ENCODE peak calls at places on chromosomes 12 and 14, in four cellular contexts. L, P, F and Z are unnamed samples. For H3K9me3, the result is how much of the 10 kb centered on the place peaks cover.

GRCh38 chr14:76844223-76844622 is 18.0 kb downstream of the LRRC74A start:
- DNase-seq in L (peak), P (peak), F (peak), Z (no peak)

GRCh38 chr14:58899317-58899713 is 261.6 kb downstream of the DACT1 start:
- DNase-seq in L (no peak), P (no peak), F (no peak), Z (no peak)

GRCh38 chr12:49400304-49400703 is 33.0 kb downstream of the SPATS2 start:
- DNase-seq in P (no peak), F (no peak), L (no peak), Z (no peak)

GRCh38 chr14:106174206-106174605 is 647.8 kb downstream of the TMEM121 start:
- DNase-seq in F (no peak), L (no peak), P (no peak), Z (no peak)

GRCh38 chr12:31736472-31736871 is 7.7 kb upstream of the AMN1 start:
- DNase-seq in P (no peak), F (no peak), L (no peak), Z (no peak)

GRCh38 chr12:120194226-120194533 is 335 bp downstream of the GCN1 start:
- DNase-seq in L (no peak), P (no peak), F (no peak), Z (no peak)

GRCh38 chr14:48723841-48724495 is 862.2 kb downstream of the RPS29 start:
- DNase-seq in L (no peak), F (no peak), P (no peak), Z (no peak)

GRCh38 chr12:68804654-68805591 is 3.1 kb upstream of the MDM2 start:
- DNase-seq in P (peak), F (no peak), L (no peak), Z (no peak)

GRCh38 chr14:71728386-71728785 is 203.8 kb upstream of the RGS6 start:
- DNase-seq in L (no peak), F (no peak), P (no peak), Z (no peak)

GRCh38 chr12:77891531-77892147 is 60.9 kb downstream of the NAV3 start:
- DNase-seq in F (no peak), P (no peak), L (no peak), Z (no peak)

GRCh38 chr12:78328524-78328923 is 497.8 kb downstream of the NAV3 start:
- DNase-seq in L (no peak), P (no peak), F (no peak), Z (no peak)

GRCh38 chr14:91866511-91867295 is 633 bp downstream of the TC2N start:
- DNase-seq in F (no peak), P (no peak), L (no peak), Z (no peak)

GRCh38 chr14:67644428-67644827 is 24.7 kb downstream of the ARG2 start:
- DNase-seq in L (no peak), F (no peak), P (no peak), Z (no peak)

GRCh38 chr12:93403988-93404803 is 26.5 kb downstream of the NUDT4 start:
- DNase-seq in L (no peak), P (no peak), F (no peak), Z (no peak)

GRCh38 chr14:34682787-34683321 is 31.5 kb downstream of the CFL2 start:
- DNase-seq in L (no peak), P (no peak), F (no peak), Z (no peak)

GRCh38 chr12:111775205-111776193 is 8.8 kb downstream of the ALDH2 start:
- DNase-seq in L (peak), F (peak), P (peak), Z (peak)

GRCh38 chr12:24380122-24380521 is 430.7 kb upstream of the SOX5 start:
- DNase-seq in F (no peak), L (no peak), P (no peak), Z (no peak)

GRCh38 chr12:115072712-115073111 is 388.7 kb upstream of the TBX3 start:
- DNase-seq in P (no peak), L (no peak), F (no peak), Z (no peak)

GRCh38 chr12:25521625-25522256 is 31.3 kb downstream of the LMNTD1 start:
- DNase-seq in L (no peak), P (no peak), F (no peak), Z (no peak)

GRCh38 chr12:75558262-75558661 is 46.9 kb upstream of the KRR1 start:
- DNase-seq in F (no peak), L (no peak), P (no peak), Z (no peak)

GRCh38 chr14:93676416-93676958 is 111.8 kb downstream of the PRIMA1 start:
- DNase-seq in L (no peak), F (no peak), P (no peak), Z (no peak)

GRCh38 chr14:100278702-100279101 is 27.5 kb downstream of the SLC25A29 start:
- DNase-seq in L (no peak), P (no peak), F (no peak), Z (no peak)

GRCh38 chr14:89911018-89911919 is 43.3 kb downstream of the EFCAB11 start:
- DNase-seq in P (no peak), F (no peak), L (no peak), Z (no peak)

DNA sequence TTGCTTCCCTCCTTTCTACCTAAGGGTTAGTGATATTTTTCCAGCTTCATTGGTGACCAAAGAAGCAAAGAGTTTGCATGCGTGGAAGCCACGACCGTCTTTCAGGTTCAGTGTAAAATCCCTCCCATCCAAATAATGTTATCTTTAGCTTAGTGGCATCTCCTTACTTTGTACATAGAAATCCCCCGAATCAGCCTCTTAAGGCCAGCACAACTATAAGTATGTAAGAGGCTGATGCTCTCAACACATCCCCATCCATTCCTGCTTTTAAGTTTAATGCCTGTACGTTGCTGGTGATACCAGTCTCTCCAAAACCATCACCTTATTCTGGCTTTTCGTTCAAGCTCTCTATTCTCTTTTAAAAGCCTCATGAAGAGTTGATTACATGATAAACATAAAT is 14.6 kb downstream of the CDKN1B start:
- DNase-seq in P (no peak), F (no peak), L (no peak), Z (no peak)
- H3K9me3 ChIP-seq in P (under half), F (under half), L (under half), Z (under half)

GRCh38 chr12:132342322-132342721 is 12.9 kb upstream of the GALNT9 start:
- DNase-seq in P (no peak), L (no peak), F (no peak), Z (no peak)
- TF ChIP-seq CTCF in P (no peak), L (no peak), F (peak), Z (no peak)

DNA sequence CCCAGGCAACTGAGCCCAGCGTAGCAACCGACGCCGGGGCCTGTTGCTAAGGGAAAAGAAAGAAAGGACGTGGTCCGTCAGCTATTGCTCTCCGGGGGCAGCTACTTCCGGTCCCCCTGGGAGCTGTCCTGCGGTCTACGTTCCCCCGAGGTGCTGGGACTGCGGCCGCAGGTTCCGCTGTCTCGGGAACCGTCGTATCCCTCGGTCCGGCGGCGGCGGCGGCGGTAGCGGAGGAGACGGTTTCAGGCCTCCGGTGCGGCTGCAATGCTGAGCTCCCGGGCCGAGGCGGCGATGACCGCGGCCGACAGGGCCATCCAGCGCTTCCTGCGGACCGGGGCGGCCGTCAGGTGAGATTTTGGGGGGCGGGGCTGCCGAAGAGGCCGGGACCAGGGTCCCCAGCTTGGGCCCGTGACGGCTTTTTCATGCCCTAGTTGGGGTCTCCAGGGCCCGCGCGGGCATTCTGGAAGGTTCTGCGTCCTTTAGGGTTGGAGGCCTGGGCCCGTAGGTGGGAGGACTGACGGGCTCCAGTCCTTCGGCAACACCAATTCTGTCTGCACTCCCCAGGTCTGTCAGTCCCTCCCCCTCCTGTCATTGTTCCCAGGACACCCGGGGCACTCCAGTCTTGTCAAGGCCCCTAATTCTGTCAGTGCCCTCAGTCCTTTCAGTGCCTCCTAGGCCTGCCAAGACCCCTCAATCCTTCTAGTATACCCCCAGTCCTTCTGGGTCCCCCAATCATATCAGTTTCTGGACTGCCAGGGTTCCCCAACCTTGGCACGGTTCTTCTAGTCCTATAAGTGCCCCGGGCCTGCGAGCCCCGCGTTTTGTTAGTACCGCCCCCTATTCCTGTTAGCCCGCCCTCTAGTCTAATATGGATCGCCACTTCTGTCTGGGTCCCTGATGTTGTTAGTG is at the start of gene USP30:
- DNase-seq in F (peak), P (peak), L (peak), Z (peak)
- TF ChIP-seq POLR2A in F (no peak), P (peak), L (peak), Z (no peak)

DNA sequence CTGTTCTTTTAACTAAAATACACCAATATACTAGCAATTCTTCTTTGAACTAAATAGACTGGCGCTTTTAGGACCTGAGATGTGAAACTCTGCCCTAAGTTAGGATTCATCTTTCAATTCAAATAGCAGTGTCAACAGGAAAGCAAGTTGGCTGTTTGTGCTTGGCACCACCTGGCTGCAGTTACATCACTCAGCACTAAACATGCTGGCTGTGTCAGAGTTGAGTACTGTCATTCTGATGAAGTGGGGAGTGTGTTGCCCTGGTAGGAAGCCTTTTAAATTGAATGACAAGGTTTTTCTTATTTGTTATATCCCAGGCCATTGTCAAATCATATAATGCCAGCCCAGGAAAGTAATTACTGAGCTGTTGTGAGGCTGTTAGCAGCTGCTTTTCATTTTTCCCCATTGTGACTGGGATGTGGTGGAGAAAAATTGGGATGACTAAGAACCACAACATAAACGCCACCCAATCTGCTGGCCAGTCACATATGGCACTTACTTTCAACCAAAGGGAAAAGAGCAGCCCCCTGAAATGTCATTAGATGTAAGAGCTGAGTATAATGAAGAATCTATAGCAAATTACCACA is 106.5 kb upstream of the PRKD1 start:
- DNase-seq in P (no peak), L (no peak), F (no peak), Z (no peak)
- H3K9me3 ChIP-seq in P (under half), L (under half), F (under half), Z (under half)

GRCh38 chr12:56212360-56212759 is 9.4 kb downstream of the RNF41 start:
- DNase-seq in F (no peak), P (no peak), L (no peak), Z (no peak)

GRCh38 chr12:56220611-56221232 is 1.0 kb downstream of the RNF41 start:
- DNase-seq in F (no peak), P (no peak), L (no peak), Z (no peak)

GRCh38 chr12:56219840-56220239 is 1.9 kb downstream of the RNF41 start:
- DNase-seq in F (no peak), P (no peak), L (no peak), Z (no peak)

GRCh38 chr12:56213878-56214277 is 7.8 kb downstream of the RNF41 start:
- DNase-seq in F (no peak), P (no peak), L (no peak), Z (no peak)

DNA sequence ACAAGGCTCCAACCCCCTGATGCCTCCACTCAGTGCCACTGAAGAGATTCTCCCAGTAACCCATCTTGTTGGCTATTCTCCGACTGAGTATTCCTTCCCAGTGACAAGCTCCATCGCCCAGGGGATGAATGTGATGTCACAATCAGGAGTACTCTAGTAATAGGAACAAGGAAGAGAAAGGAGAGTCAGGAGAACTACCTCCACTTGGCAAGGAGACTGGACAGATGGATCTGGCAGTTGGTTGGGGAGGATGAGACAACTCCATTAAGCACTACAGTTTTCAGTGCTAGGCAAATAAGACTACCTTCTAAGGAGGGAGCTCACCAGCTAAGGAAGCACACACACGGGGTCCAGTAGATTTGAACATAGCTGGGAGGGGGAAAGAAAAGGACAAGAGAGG is 5.3 kb downstream of the RNF41 start:
- DNase-seq in F (no peak), L (no peak), P (no peak), Z (no peak)
- TF ChIP-seq CTCF in F (no peak), L (no peak), P (no peak), Z (no peak)

GRCh38 chr14:102445641-102446040 is 63.9 kb downstream of the ANKRD9 start:
- DNase-seq in P (no peak), L (no peak), F (no peak), Z (no peak)

GRCh38 chr14:102445066-102445465 is 64.5 kb downstream of the ANKRD9 start:
- DNase-seq in F (no peak), P (no peak), L (no peak), Z (no peak)

GRCh38 chr14:102440392-102440791 is 69.2 kb downstream of the ANKRD9 start:
- DNase-seq in L (no peak), P (no peak), F (no peak), Z (no peak)

GRCh38 chr14:102439556-102439955 is 70.0 kb downstream of the ANKRD9 start:
- DNase-seq in F (no peak), P (no peak), L (no peak), Z (no peak)

DNA sequence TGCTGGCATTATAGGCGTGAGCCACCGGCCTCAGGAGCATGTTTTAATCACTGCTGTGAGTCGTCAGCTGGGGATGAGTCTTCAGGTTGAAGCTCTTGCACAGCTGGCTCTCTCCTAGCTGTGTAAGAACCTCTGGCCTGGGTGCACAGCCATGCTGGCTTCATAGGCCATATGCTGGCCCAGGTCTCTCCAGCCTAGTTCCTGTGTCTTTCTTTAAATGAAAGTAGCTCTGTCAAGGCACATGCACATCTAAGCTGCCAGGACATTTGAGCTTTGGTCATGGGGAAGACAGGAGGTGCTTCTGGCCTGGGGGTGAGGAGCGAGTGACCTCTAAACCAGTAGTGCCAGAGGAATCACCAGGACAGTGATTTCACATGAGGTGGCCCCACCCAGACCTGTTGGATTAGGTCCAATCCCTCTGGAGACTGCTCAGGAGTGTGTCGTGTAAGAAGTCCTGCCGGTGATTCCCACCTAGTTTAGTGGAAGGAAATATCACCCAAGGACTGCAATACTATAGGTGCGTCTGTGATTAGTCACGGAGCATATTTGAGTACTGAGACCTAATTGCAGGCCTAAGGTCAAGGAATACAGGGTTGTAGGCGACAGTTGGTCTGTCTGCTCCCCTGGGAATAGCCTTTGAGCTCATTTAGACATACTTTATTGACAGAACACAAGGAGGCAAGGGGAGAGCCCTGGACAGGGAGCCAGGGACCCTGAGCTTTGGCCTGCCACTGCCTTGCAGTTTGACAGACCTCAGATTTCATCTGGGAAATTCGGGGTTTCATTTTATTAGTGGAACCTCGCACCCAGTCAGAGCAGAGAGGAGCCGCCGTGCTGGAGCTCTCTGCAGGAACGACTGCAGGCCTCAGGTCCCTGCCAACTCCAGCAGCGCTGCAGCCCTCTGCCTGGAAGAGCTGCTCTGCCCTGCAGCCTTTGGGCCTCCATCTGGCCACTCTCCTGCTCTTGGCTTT is 67.0 kb downstream of the ANKRD9 start:
- DNase-seq in P (no peak), L (no peak), F (no peak), Z (no peak)
- TF ChIP-seq POLR2A in P (no peak), L (no peak), F (no peak), Z (no peak)

DNA sequence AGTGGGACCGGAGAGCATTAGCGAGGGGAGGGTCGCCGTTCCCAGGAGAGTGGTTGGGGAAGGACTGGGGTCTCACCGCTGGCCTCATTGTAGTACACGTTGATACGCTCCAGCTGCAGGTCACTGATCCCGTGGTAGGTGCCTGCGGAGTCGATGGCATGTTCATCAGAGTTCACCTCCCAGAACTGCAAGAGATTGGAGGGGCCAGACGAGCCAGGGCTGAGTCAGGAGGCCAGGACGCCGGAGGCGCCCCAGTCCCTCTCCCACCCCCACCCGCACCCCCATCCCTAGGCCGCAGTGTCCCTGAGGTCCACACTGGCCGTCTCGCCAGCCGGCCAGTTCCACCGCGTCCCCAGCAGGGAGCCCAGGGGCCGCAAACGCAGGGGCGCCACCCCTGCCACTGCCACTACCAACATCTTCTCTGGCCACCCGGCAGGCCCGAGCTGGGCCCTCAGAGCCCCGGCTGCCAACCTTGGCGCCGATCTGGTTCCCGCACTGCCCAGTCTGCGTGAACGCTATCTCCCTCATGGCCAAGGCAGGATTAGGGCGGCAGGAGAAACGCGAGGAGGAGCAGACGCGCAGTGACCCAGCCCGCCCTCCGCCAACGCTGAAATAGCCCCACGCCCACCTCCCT is 144.2 kb downstream of the ALG10 start:
- DNase-seq in F (no peak), L (no peak), P (no peak), Z (no peak)
- H3K9me3 ChIP-seq in F (under half), L (under half), P (under half), Z (under half)

DNA sequence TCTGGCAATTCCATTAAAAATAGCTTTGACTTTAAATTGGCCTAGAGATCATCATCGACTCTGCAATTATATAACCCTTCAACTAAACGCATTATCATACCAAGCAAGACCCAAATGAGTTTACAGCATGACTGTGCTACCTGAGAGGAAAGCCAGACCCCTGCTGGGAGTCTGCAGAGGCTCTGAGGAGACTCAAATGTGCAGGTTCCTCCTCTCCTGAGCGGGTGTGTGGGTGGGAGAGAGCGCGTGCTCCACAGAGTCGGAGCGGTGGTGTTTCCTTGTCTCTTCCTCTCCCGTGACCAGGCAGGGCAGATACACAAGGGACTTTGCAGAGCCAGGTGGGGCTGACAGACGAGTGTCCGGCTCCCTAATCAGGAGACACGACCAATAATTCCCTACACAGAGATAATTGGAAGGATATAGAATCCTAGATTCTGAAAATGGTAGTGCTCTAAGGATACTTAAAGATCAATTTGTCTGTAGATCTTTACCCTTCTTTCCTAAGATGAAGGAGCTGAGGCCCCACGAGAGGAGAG is 74.1 kb downstream of the SLC8A3 start:
- DNase-seq in F (no peak), P (no peak), L (no peak), Z (no peak)
- TF ChIP-seq CTCF in F (no peak), P (no peak), L (no peak), Z (no peak)

GRCh38 chr14:64387738-64388532 is at the start of gene MTHFD1:
- DNase-seq in F (peak), P (peak), L (peak), Z (peak)
- TF ChIP-seq POLR2A in F (no peak), P (peak), L (no peak), Z (peak)